ENCODE peak calls at places on chromosomes 12 and 14, in eight cellular contexts. One of them, this sample, is unnamed.
A peak's percentile ranks its signal among the peaks of the same experiment; 100 is the strongest.

GRCh38 chr14:90556050-90556477 is 159.2 kb downstream of the CALM1 start:
- DNase-seq in IMR-90: no peak
- DNase-seq in mammary epithelial cell: no peak
- DNase-seq in GM06990: no peak
- DNase-seq in AG10803: no peak
- DNase-seq in astrocyte of the spinal cord: no peak
- DNase-seq in endothelial cell of umbilical vein: no peak
- DNase-seq in epithelial cell of esophagus: no peak
- DNase-seq in this sample: peak; percentile 59

GRCh38 chr12:94889512-94890210 is 113.8 kb downstream of the NDUFA12 start:
- DNase-seq in astrocyte of the spinal cord: no peak
- DNase-seq in AG10803: no peak
- DNase-seq in GM06990: no peak
- DNase-seq in IMR-90: no peak
- DNase-seq in mammary epithelial cell: no peak
- DNase-seq in endothelial cell of umbilical vein: no peak
- DNase-seq in epithelial cell of esophagus: no peak
- DNase-seq in this sample: no peak

GRCh38 chr12:78470354-78471195 is 394.0 kb upstream of the SYT1 start:
- DNase-seq in astrocyte of the spinal cord: peak; percentile 66
- DNase-seq in endothelial cell of umbilical vein: peak; percentile 57
- DNase-seq in mammary epithelial cell: peak; percentile 32
- DNase-seq in AG10803: peak; percentile 50
- DNase-seq in epithelial cell of esophagus: peak; percentile 53
- DNase-seq in IMR-90: peak; percentile 60
- DNase-seq in GM06990: no peak
- DNase-seq in this sample: peak; percentile 61

GRCh38 chr12:107591095-107591375 is 94.6 kb upstream of the PWP1 start:
- DNase-seq in GM06990: no peak
- DNase-seq in mammary epithelial cell: no peak
- DNase-seq in IMR-90: peak; percentile 17
- DNase-seq in astrocyte of the spinal cord: peak; percentile 32
- DNase-seq in AG10803: peak; percentile 28
- DNase-seq in epithelial cell of esophagus: no peak
- DNase-seq in endothelial cell of umbilical vein: no peak
- DNase-seq in this sample: no peak

GRCh38 chr12:53328043-53328435 is 6.6 kb upstream of the AAAS start:
- DNase-seq in AG10803: no peak
- DNase-seq in mammary epithelial cell: no peak
- DNase-seq in GM06990: no peak
- DNase-seq in epithelial cell of esophagus: no peak
- DNase-seq in IMR-90: no peak
- DNase-seq in astrocyte of the spinal cord: no peak
- DNase-seq in endothelial cell of umbilical vein: no peak
- DNase-seq in this sample: no peak

GRCh38 chr12:52225752-52226151 is 7.3 kb upstream of the KRT7 start:
- DNase-seq in endothelial cell of umbilical vein: no peak
- DNase-seq in IMR-90: no peak
- DNase-seq in mammary epithelial cell: no peak
- DNase-seq in GM06990: no peak
- DNase-seq in astrocyte of the spinal cord: no peak
- DNase-seq in epithelial cell of esophagus: no peak
- DNase-seq in AG10803: no peak
- DNase-seq in this sample: no peak

GRCh38 chr12:24759155-24759554 is 189.7 kb downstream of the BCAT1 start:
- DNase-seq in AG10803: peak; percentile 12
- DNase-seq in IMR-90: peak; percentile 66
- DNase-seq in mammary epithelial cell: peak; percentile 58
- DNase-seq in astrocyte of the spinal cord: no peak
- DNase-seq in GM06990: no peak
- DNase-seq in endothelial cell of umbilical vein: no peak
- DNase-seq in epithelial cell of esophagus: peak; percentile 61
- DNase-seq in this sample: no peak

GRCh38 chr14:95876769-95877490 is at the start of gene TUNAR:
- DNase-seq in IMR-90: no peak
- DNase-seq in AG10803: no peak
- DNase-seq in endothelial cell of umbilical vein: no peak
- DNase-seq in astrocyte of the spinal cord: no peak
- DNase-seq in GM06990: no peak
- DNase-seq in mammary epithelial cell: no peak
- DNase-seq in epithelial cell of esophagus: no peak
- DNase-seq in this sample: no peak

GRCh38 chr14:100865682-100866591 is 37.6 kb downstream of the RTL1 start:
- DNase-seq in mammary epithelial cell: no peak
- DNase-seq in AG10803: no peak
- DNase-seq in epithelial cell of esophagus: no peak
- DNase-seq in astrocyte of the spinal cord: no peak
- DNase-seq in GM06990: no peak
- DNase-seq in endothelial cell of umbilical vein: no peak
- DNase-seq in IMR-90: no peak
- DNase-seq in this sample: peak; percentile 13

GRCh38 chr12:93234641-93235040 is 143.1 kb upstream of the NUDT4 start:
- DNase-seq in astrocyte of the spinal cord: no peak
- DNase-seq in AG10803: peak; percentile 5
- DNase-seq in IMR-90: no peak
- DNase-seq in epithelial cell of esophagus: no peak
- DNase-seq in GM06990: no peak
- DNase-seq in mammary epithelial cell: no peak
- DNase-seq in endothelial cell of umbilical vein: peak; percentile 89
- DNase-seq in this sample: no peak

DNA sequence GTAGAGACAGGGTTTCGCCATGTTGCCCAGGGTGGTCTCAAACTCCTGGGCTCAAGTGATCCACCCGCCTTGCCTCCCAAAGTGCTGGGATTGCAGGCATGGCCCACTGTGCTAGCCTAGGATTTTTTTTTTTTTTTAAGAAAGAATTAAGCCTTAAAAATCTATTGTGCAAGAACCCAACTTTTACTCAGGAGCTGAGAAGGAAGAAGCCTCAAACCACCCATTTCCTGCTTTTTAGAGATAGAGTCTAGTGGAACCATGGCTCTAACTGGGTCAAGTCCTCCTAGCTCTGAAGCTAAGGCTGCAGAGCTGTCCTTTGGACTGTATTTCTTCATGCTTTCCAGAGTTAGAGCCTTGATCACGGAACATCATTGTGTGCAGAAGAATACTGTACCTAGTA is 1.3 kb upstream of the TSFM start:
- DNase-seq in astrocyte of the spinal cord: no peak
- DNase-seq in epithelial cell of esophagus: no peak
- DNase-seq in endothelial cell of umbilical vein: no peak
- DNase-seq in IMR-90: no peak
- DNase-seq in AG10803: no peak
- DNase-seq in mammary epithelial cell: no peak
- DNase-seq in GM06990: no peak
- DNase-seq in this sample: no peak
- H3K4me3 ChIP-seq in astrocyte of the spinal cord: no peak overlapping the region
- H3K4me3 ChIP-seq in epithelial cell of esophagus: no peak overlapping the region
- H3K4me3 ChIP-seq in endothelial cell of umbilical vein: no peak overlapping the region
- H3K4me3 ChIP-seq in IMR-90: no peak overlapping the region
- H3K4me3 ChIP-seq in AG10803: no peak overlapping the region
- H3K4me3 ChIP-seq in mammary epithelial cell: no peak overlapping the region
- H3K4me3 ChIP-seq in GM06990: no peak overlapping the region
- H3K4me3 ChIP-seq in this sample: no peak overlapping the region

DNA sequence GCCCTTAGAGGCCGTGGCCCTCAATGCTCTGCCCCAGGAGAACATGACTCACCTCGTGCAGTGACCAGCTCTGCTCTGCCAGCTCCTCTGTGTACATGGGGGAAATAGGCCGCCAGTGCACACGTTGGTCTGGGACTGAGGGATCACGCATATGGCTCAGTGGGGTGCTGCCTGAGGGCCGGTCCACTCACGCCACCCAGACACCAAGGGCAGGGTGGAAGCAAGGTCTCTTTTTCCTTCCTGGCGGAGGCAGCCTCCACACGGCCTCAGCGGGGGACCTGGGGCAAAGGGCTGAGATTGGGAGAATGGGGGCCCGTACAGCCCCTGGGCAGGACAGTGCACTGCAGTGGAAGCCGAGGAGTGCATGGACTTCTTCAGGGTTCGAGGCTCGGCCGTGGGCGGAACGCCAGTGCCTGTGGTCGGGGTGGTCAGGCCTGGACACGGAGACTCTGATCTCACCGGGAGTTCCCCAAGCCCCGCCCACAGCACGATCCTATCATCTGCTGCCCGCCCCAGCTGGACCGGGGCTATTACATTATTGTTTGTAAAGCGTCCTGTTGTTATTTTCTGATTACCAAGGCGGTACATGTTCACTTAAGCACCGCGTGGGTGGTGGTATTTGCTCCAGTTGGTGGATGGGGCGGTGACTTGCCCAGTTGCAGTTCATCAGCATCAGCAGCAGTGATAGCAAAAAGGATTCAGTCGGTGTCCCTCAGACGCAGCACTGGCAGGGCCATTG is 38.8 kb upstream of the TDRD9 start:
- DNase-seq in epithelial cell of esophagus: peak; percentile 92
- DNase-seq in mammary epithelial cell: peak; percentile 89
- DNase-seq in endothelial cell of umbilical vein: no peak
- DNase-seq in AG10803: peak; percentile 9
- DNase-seq in IMR-90: peak; percentile 20
- DNase-seq in GM06990: no peak
- DNase-seq in astrocyte of the spinal cord: no peak
- DNase-seq in this sample: no peak
- H3K4me3 ChIP-seq in epithelial cell of esophagus: no peak overlapping the region
- H3K4me3 ChIP-seq in mammary epithelial cell: no peak overlapping the region
- H3K4me3 ChIP-seq in endothelial cell of umbilical vein: no peak overlapping the region
- H3K4me3 ChIP-seq in AG10803: no peak overlapping the region
- H3K4me3 ChIP-seq in IMR-90: no peak overlapping the region
- H3K4me3 ChIP-seq in GM06990: no peak overlapping the region
- H3K4me3 ChIP-seq in astrocyte of the spinal cord: no peak overlapping the region
- H3K4me3 ChIP-seq in this sample: no peak overlapping the region

GRCh38 chr14:58151701-58152568 is at the start of gene ARMH4:
- DNase-seq in GM06990: peak; percentile 62
- DNase-seq in endothelial cell of umbilical vein: peak; percentile 81
- DNase-seq in IMR-90: peak; percentile 70
- DNase-seq in epithelial cell of esophagus: peak; percentile 86
- DNase-seq in AG10803: peak; percentile 77
- DNase-seq in mammary epithelial cell: peak; percentile 73
- DNase-seq in astrocyte of the spinal cord: peak; percentile 82
- DNase-seq in this sample: peak; percentile 91
- H3K4me3 ChIP-seq in GM06990: peak within 1 kb of the TSS; percentile 61
- H3K4me3 ChIP-seq in endothelial cell of umbilical vein: peak within 1 kb of the TSS; percentile 58
- H3K4me3 ChIP-seq in IMR-90: peak within 1 kb of the TSS; percentile 53
- H3K4me3 ChIP-seq in epithelial cell of esophagus: peak within 1 kb of the TSS; percentile 53
- H3K4me3 ChIP-seq in AG10803: peak within 1 kb of the TSS; percentile 77
- H3K4me3 ChIP-seq in mammary epithelial cell: peak within 1 kb of the TSS; percentile 73
- H3K4me3 ChIP-seq in astrocyte of the spinal cord: peak within 1 kb of the TSS; percentile 59
- H3K4me3 ChIP-seq in this sample: peak within 1 kb of the TSS; percentile 70

GRCh38 chr12:61504396-61505115 is 755.6 kb upstream of the USP15 start:
- DNase-seq in epithelial cell of esophagus: peak; percentile 53
- DNase-seq in GM06990: no peak
- DNase-seq in endothelial cell of umbilical vein: no peak
- DNase-seq in mammary epithelial cell: peak; percentile 49
- DNase-seq in astrocyte of the spinal cord: no peak
- DNase-seq in IMR-90: no peak
- DNase-seq in AG10803: no peak
- DNase-seq in this sample: no peak
- H3K4me3 ChIP-seq in epithelial cell of esophagus: no peak overlapping the region
- H3K4me3 ChIP-seq in GM06990: no peak overlapping the region
- H3K4me3 ChIP-seq in endothelial cell of umbilical vein: no peak overlapping the region
- H3K4me3 ChIP-seq in mammary epithelial cell: no peak overlapping the region
- H3K4me3 ChIP-seq in astrocyte of the spinal cord: no peak overlapping the region
- H3K4me3 ChIP-seq in IMR-90: no peak overlapping the region
- H3K4me3 ChIP-seq in AG10803: no peak overlapping the region
- H3K4me3 ChIP-seq in this sample: no peak overlapping the region

This sample was measured in BE2C.